ENCODE peak calls at places on chromosomes 16 and 17, in five cellular contexts. Y is activated CD8-positive, alpha-beta T cell treated with anti-CD3 and anti-CD28 coated beads for 36 hours; R is lower leg skin; L is fibroblast of lung; G is type B pancreatic cell. M is an unnamed sample.

GRCh38 chr17:20203761-20204263 is 194.7 kb downstream of the SPECC1 start:
- DNase-seq in Y (no peak), G (no peak), R (no peak), L (peak), M (peak)

GRCh38 chr16:4979736-4980660 is 21.9 kb downstream of the SEC14L5 start:
- DNase-seq in Y (no peak), L (no peak), G (no peak), R (no peak), M (no peak)

GRCh38 chr17:44919411-44919810 is 4.1 kb upstream of the GFAP start:
- DNase-seq in G (no peak), R (no peak), Y (no peak), L (no peak), M (no peak)

GRCh38 chr16:4689864-4690704 is 3.3 kb upstream of the NUDT16L1 start:
- DNase-seq in G (no peak), Y (no peak), L (no peak), R (no peak), M (no peak)

GRCh38 chr16:56011808-56012478 is 136.8 kb upstream of the CES5A start:
- DNase-seq in G (no peak), Y (no peak), L (no peak), R (no peak), M (no peak)

GRCh38 chr17:50301891-50302584 is 27.8 kb downstream of the TMEM92 start:
- DNase-seq in G (no peak), L (no peak), Y (no peak), R (no peak), M (no peak)

GRCh38 chr17:9183297-9183696 is 162.0 kb downstream of the NTN1 start:
- DNase-seq in Y (peak), L (no peak), G (no peak), R (no peak), M (no peak)

GRCh38 chr17:61040666-61041065 is 359.0 kb upstream of the TBX2 start:
- DNase-seq in L (no peak), G (no peak), R (no peak), Y (no peak), M (no peak)

GRCh38 chr16:48829361-48829760 is 219.4 kb upstream of the N4BP1 start:
- DNase-seq in G (no peak), L (no peak), R (no peak), Y (no peak), M (no peak)

GRCh38 chr17:57834146-57834741 is 15.6 kb downstream of the MRPS23 start:
- DNase-seq in R (no peak), L (peak), G (no peak), Y (peak), M (no peak)

GRCh38 chr16:66372898-66373155 is 6.3 kb downstream of the CDH5 start:
- DNase-seq in G (no peak), L (no peak), R (no peak), Y (no peak), M (no peak)

GRCh38 chr16:74623846-74624245 is 16.9 kb upstream of the GLG1 start:
- DNase-seq in G (no peak), R (no peak), L (no peak), Y (no peak), M (no peak)

GRCh38 chr17:79741751-79742588 is 11.2 kb downstream of the ENPP7 start:
- DNase-seq in L (peak), Y (peak), G (peak), R (peak), M (peak)

GRCh38 chr17:29241015-29241963 is 5.4 kb upstream of the CRYBA1 start:
- DNase-seq in R (no peak), Y (peak), G (no peak), L (peak), M (no peak)

GRCh38 chr16:48479319-48479718 is 94.1 kb upstream of the SIAH1 start:
- DNase-seq in L (no peak), R (no peak), Y (no peak), G (no peak), M (no peak)

GRCh38 chr16:57621521-57622268 is 6.7 kb upstream of the ADGRG1 start:
- DNase-seq in R (no peak), L (no peak), Y (no peak), G (no peak), M (no peak)

DNA sequence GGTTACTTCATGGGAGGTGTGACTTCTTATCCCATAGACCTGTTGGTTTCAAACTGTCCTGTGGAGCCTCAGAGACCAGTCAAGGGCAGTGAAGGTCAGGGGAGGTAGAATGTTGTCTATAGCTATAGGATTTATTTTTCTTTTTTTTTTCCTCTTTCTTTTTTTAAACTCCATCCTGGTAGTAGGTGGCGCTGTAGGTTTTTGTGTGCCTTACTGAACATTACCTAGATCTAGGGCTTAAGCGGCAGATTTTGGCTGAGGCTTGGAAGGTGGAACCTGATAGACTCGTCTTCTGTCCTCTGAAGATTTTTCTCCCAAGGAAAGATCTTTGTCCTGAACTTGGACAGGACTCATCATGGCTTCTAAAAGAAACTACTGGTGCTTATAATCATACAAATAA is 8.2 kb upstream of the LASP1NB start:
- DNase-seq in R (no peak), G (peak), Y (no peak), L (no peak), M (no peak)
- TF ChIP-seq CTCF in R (no peak), G (no peak), Y (no peak), L (no peak), M (no peak)

DNA sequence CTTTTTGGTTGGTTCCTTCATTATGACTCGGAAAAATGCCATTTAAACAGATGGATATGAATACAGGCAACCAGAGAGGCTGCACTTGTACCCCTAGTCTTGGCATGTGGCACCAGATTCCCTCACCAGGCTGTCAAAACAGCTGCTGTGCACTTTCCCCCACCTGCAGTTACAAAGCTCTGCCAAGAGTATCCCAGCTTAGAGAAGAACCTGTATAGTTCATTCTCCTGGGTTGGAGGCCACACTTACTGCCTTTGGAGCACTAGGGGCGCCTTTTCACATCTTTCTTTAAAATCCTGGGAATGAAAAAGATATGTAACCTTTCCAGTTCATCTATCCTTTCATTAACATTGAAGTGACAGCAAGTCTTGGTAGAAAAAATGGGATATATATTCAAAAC is 190.4 kb downstream of the KIF2B start:
- DNase-seq in G (no peak), R (no peak), L (no peak), Y (no peak), M (no peak)
- TF ChIP-seq CTCF in G (no peak), R (no peak), L (no peak), Y (no peak), M (no peak)

GRCh38 chr16:24841291-24841690 is 4.5 kb upstream of the SLC5A11 start:
- DNase-seq in R (no peak), G (no peak), L (no peak), Y (no peak), M (no peak)
- TF ChIP-seq CTCF in R (no peak), G (no peak), L (no peak), Y (no peak), M (no peak)

DNA sequence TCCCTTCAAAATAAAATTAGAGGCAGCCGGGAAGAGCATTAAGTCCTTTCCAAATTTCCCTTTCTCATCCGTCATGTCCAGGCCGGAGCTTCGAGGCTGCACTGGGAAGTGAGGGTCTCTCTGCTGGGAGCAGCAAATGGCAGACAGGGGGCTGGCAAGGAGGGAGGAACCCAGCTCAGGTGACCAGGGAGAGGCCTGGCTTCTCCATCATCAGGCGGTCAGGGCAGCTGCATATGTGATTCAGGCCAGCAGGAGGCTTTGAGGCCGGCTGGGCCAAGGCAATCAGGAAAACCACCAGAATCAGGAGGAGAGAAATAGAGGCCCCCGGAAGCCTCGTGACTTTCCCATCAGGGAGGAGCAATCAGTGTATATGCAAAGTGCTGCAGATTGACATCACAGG is 85.0 kb upstream of the RPL38 start:
- DNase-seq in G (no peak), L (no peak), R (no peak), Y (no peak), M (no peak)
- TF ChIP-seq CTCF in G (peak), L (no peak), R (no peak), Y (no peak), M (no peak)

M was measured in GM13977.